ENCODE peak calls at places on chromosomes 13 and 19, in four cellular contexts. E is nephron progenitor cell, U is mucosa of descending colon, B is heart right ventricle. Z is an unnamed sample.

GRCh38 chr19:3233116-3233515 is 8.7 kb downstream of the CELF5 start:
- DNase-seq in E (no peak), U (no peak), B (no peak), Z (no peak)

GRCh38 chr13:32032780-32033179 is 1.2 kb downstream of the FRY start:
- DNase-seq in E (no peak), U (no peak), B (no peak), Z (no peak)

GRCh38 chr19:1765182-1765903 is 12.0 kb downstream of the ONECUT3 start:
- DNase-seq in E (no peak), U (no peak), B (no peak), Z (no peak)

GRCh38 chr13:42594577-42595571 is 20.9 kb downstream of the TNFSF11 start:
- DNase-seq in E (peak), U (no peak), B (peak), Z (peak)

GRCh38 chr13:24148414-24149305 is 11.9 kb upstream of the SPATA13 start:
- DNase-seq in E (no peak), U (no peak), B (no peak), Z (peak)

GRCh38 chr13:29901714-29902631 is 51.6 kb upstream of the UBL3 start:
- DNase-seq in E (no peak), U (no peak), B (no peak), Z (peak)

GRCh38 chr19:55228015-55228391 is 560 bp downstream of the TMEM86B start:
- DNase-seq in E (no peak), U (no peak), B (peak), Z (peak)

GRCh38 chr13:73399347-73400216 is 340.8 kb downstream of the KLF5 start:
- DNase-seq in E (no peak), U (no peak), B (no peak), Z (peak)

GRCh38 chr19:6236310-6237291 is 43.2 kb downstream of the MLLT1 start:
- DNase-seq in E (no peak), U (peak), B (no peak), Z (no peak)

GRCh38 chr13:50080856-50081105 is 65.5 kb downstream of the KCNRG start:
- DNase-seq in E (no peak), U (no peak), B (no peak), Z (peak)

GRCh38 chr19:2231621-2232221 is 4.4 kb downstream of the PLEKHJ1 start:
- DNase-seq in E (no peak), U (no peak), B (no peak), Z (peak)

GRCh38 chr13:99432637-99433542 is 68.4 kb upstream of the TM9SF2 start:
- DNase-seq in E (peak), U (peak), B (peak), Z (peak)

GRCh38 chr13:111049791-111050538 is 65.1 kb upstream of the ARHGEF7 start:
- DNase-seq in E (no peak), U (no peak), B (peak), Z (peak)

GRCh38 chr19:16661480-16662034 is 618 bp downstream of the TMEM38A start:
- DNase-seq in E (peak), U (peak), B (peak), Z (peak)

GRCh38 chr19:46426035-46426505 is 2.7 kb downstream of the PNMA8C start:
- DNase-seq in E (no peak), U (no peak), B (no peak), Z (peak)

GRCh38 chr19:44552324-44552723 is 22.8 kb upstream of the CEACAM20 start:
- DNase-seq in E (peak), U (no peak), B (no peak), Z (peak)

GRCh38 chr13:109226631-109227030 is 559.8 kb downstream of the IRS2 start:
- DNase-seq in E (no peak), U (no peak), B (no peak), Z (no peak)

GRCh38 chr13:30665638-30666037 is 47.9 kb downstream of the USPL1 start:
- DNase-seq in E (no peak), U (no peak), B (no peak), Z (no peak)

GRCh38 chr13:103757361-103757760 is 691.1 kb upstream of the SLC10A2 start:
- DNase-seq in E (no peak), U (no peak), B (no peak), Z (no peak)

GRCh38 chr13:74573654-74574053 is 439.4 kb upstream of the KLF12 start:
- DNase-seq in E (peak), U (no peak), B (no peak), Z (peak)

GRCh38 chr13:100128373-100128772 is 39.5 kb downstream of the PCCA start:
- DNase-seq in E (peak), U (no peak), B (no peak), Z (peak)

GRCh38 chr19:23099966-23100365 is 16.9 kb upstream of the ZNF730 start:
- DNase-seq in E (no peak), U (no peak), B (no peak), Z (no peak)

GRCh38 chr19:57812201-57812600 is 2.5 kb downstream of the ZNF552 start:
- DNase-seq in E (no peak), U (no peak), B (no peak), Z (no peak)

GRCh38 chr19:6682607-6683128 is 12.7 kb upstream of the TNFSF14 start:
- DNase-seq in E (no peak), U (no peak), B (no peak), Z (no peak)